ENCODE peak calls at places on chromosomes 13 and 19, in four cellular contexts. X is GM13976, D is omental fat pad, A is natural killer cell. Q is an unnamed sample.

GRCh38 chr19:46574533-46574932 is 26.6 kb upstream of the CALM3 start:
- DNase-seq in X (no peak), D (no peak), A (no peak), Q (no peak)

GRCh38 chr19:16067205-16067938 is 8.9 kb upstream of the TPM4 start:
- DNase-seq in X (no peak), D (no peak), A (no peak), Q (no peak)

GRCh38 chr19:6092329-6093286 is 17.7 kb downstream of the RFX2 start:
- DNase-seq in X (no peak), D (no peak), A (no peak), Q (no peak)

GRCh38 chr13:97142452-97142851 is 79.7 kb upstream of the MBNL2 start:
- DNase-seq in X (no peak), D (no peak), A (no peak), Q (no peak)

GRCh38 chr13:44142911-44143665 is 230.5 kb upstream of the SERP2 start:
- DNase-seq in X (no peak), D (no peak), A (no peak), Q (no peak)

GRCh38 chr13:44093607-44094583 is 214.2 kb downstream of the LACC1 start:
- DNase-seq in X (no peak), D (no peak), A (no peak), Q (no peak)

GRCh38 chr19:480016-480855 is 16.1 kb upstream of the MADCAM1 start:
- DNase-seq in X (no peak), D (no peak), A (no peak), Q (no peak)

GRCh38 chr19:54179921-54180452 is 7.0 kb upstream of the TMC4 start:
- DNase-seq in X (peak; percentile 25), D (no peak), A (no peak), Q (no peak)

GRCh38 chr19:38665950-38666661 is 18.7 kb downstream of the ACTN4 start:
- DNase-seq in X (no peak), D (no peak), A (no peak), Q (no peak)

GRCh38 chr13:76462003-76462402 is 424.2 kb downstream of the KCTD12 start:
- DNase-seq in X (no peak), D (no peak), A (no peak), Q (no peak)

GRCh38 chr19:51485960-51486359 is 7.6 kb downstream of the CEACAM18 start:
- DNase-seq in X (no peak), D (no peak), A (no peak), Q (no peak)

GRCh38 chr19:11410682-11411081 is 8.4 kb downstream of the RGL3 start:
- DNase-seq in X (no peak), D (no peak), A (no peak), Q (no peak)

GRCh38 chr13:49113526-49114286 is 106.4 kb upstream of the MLNR start:
- DNase-seq in X (no peak), D (no peak), A (no peak), Q (no peak)

GRCh38 chr13:46181799-46182490 is at the start of gene LCP1:
- DNase-seq in X (peak; percentile 63), D (no peak), A (peak; percentile 66), Q (peak; percentile 75)

GRCh38 chr19:55179570-55180484 is at the start of gene SYT5:
- DNase-seq in X (peak; percentile 89), D (no peak), A (peak; percentile 69), Q (peak; percentile 83)

GRCh38 chr13:114129649-114130062 is 2.8 kb downstream of the RASA3 start:
- DNase-seq in X (no peak), D (no peak), A (no peak), Q (no peak)

GRCh38 chr13:51728972-51729371 is 75.0 kb downstream of the DHRS12 start:
- DNase-seq in X (no peak), D (no peak), A (no peak), Q (no peak)

GRCh38 chr19:13748169-13748884 is 16.0 kb upstream of the MRI1 start:
- DNase-seq in X (no peak), D (no peak), A (no peak), Q (no peak)

GRCh38 chr13:21673592-21674270 is 2.9 kb downstream of the FGF9 start:
- DNase-seq in X (peak; percentile 76), D (no peak), A (peak; percentile 59), Q (peak; percentile 71)

DNA sequence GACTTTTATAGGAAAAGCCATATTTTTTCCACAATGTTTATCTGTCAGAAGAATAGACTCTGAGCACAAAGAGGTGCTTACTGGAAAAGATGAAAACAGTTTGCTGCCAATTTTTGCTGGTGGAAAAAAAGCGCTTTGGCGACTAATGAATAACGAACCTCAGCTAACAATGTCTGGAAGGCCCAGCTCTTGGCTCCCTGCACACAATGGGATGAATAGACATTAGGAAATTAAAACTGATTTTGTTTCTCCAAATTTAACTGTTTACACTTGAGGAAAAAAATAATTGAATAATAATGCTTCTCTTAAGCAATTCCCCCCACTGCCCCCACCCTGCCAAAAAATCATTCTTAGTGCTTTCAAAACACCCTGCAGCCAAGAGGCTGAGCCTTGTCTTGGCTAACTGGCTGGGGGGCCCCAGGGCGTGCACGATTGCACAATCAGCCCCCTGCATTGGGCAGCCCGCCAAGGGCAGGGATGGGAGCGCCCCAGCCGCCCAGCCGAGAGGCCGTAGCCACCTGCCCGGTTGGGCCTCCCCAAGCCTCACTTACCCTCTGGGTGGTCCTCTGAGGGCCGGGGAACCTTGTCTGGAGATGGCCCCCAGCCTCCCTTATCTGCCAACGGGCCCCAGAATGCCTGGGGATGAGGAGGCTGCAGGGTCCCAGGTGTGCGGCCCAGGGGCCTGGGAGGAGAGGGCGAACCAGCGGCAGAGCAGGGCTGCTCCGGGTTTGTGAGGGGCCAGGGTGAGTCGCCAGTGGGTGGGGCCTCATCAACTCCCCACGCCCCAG is 16.8 kb downstream of the CEBPG start:
- DNase-seq in X (peak; percentile 27), D (no peak), A (no peak), Q (peak; percentile 8)
- TF ChIP-seq CTCF in X (no peak), D (no peak), A (no peak), Q (no peak)

GRCh38 chr19:17863520-17864182 is 3.9 kb downstream of the RPL18A start:
- DNase-seq in X (no peak), D (no peak), A (no peak), Q (no peak)
- TF ChIP-seq CTCF in X (no peak), D (no peak), A (no peak), Q (no peak)

GRCh38 chr13:95564948-95565347 is 12.4 kb downstream of the CLDN10 start:
- DNase-seq in X (no peak), D (no peak), A (no peak), Q (no peak)

GRCh38 chr13:95559100-95559499 is 6.6 kb downstream of the CLDN10 start:
- DNase-seq in X (no peak), D (no peak), A (no peak), Q (no peak)

GRCh38 chr13:95560387-95560786 is 7.9 kb downstream of the CLDN10 start:
- DNase-seq in X (no peak), D (no peak), A (no peak), Q (no peak)

GRCh38 chr13:95568131-95568530 is 15.6 kb downstream of the CLDN10 start:
- DNase-seq in X (no peak), D (no peak), A (no peak), Q (no peak)

DNA sequence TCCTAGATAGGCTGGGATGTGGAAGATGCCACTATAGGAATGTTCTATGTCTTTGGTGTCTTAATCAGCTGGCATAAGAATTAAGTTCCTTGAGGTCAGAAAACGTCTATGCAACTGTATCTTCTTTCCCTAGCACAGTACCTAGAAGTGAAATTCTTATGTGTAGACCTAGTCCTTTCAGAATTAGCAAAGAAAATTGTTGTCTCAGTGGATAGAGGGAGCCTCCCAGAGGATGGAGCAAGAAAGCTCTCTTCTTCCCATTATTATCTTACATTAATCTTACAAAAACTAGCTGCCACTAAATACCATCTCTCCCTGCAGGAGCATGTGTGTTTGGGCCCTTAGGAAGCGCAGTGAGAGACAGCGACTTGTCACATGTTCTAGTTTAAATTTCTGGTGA is 11.6 kb downstream of the CLDN10 start:
- DNase-seq in X (no peak), D (no peak), A (no peak), Q (no peak)
- TF ChIP-seq CTCF in X (no peak), D (no peak), A (no peak), Q (no peak)

GRCh38 chr13:31538067-31539042 is 201.0 kb upstream of the RXFP2 start:
- DNase-seq in X (no peak), D (no peak), A (no peak), Q (no peak)
- TF ChIP-seq CTCF in X (no peak), D (no peak), A (no peak), Q (no peak)